ENCODE peak calls at places on chromosomes 5 and 9, in eight cellular contexts. H is iPS-NIHi11; P is NCI-H226; T is aorta; E is effector memory CD8-positive, alpha-beta T cell; Z is RWPE1; R is activated T-helper 1 cell treated with anti-CD3 and anti-CD28 coated beads, Interleukin-12 subunit alpha, Interleukin-12 subunit beta, Interleukin-2, Interleukin-4 antibody, amounts not matched to agents 30 ng/mL and 10 ng/mL and 1 ng/mL, durations not matched to agents 14 hours and 24 hours and 36 hours; F is HT-29. X is an unnamed sample.

GRCh38 chr5:150515446-150515845 is 7.5 kb downstream of the NDST1 start:
- DNase-seq in H (no peak), P (peak; percentile 90), T (no peak), E (no peak), Z (no peak), R (no peak), F (no peak), X (no peak)

GRCh38 chr5:180080670-180081280 is 9.2 kb upstream of the RNF130 start:
- DNase-seq in H (no peak), P (no peak), T (no peak), E (peak; percentile 20), Z (no peak), R (no peak), F (no peak), X (no peak)

GRCh38 chr5:155530046-155530445 is 516.5 kb downstream of the KIF4B start:
- DNase-seq in H (no peak), P (no peak), T (no peak), E (no peak), Z (peak; percentile 65), R (no peak), F (no peak), X (no peak)

GRCh38 chr5:34570721-34571379 is 85.3 kb upstream of the RAI14 start:
- DNase-seq in H (no peak), P (peak; percentile 73), T (no peak), E (no peak), Z (no peak), R (no peak), F (no peak), X (no peak)

GRCh38 chr5:100708625-100709171 is 173.5 kb downstream of the FAM174A start:
- DNase-seq in H (no peak), P (no peak), T (no peak), E (no peak), Z (no peak), R (no peak), F (no peak), X (no peak)

GRCh38 chr9:37963936-37964739 is 60.2 kb upstream of the SLC25A51 start:
- DNase-seq in H (no peak), P (peak; percentile 73), T (peak; percentile 90), E (no peak), Z (peak; percentile 66), R (no peak), F (peak; percentile 72), X (no peak)

GRCh38 chr5:146052780-146053179 is 52.6 kb downstream of the PLAC8L1 start:
- DNase-seq in H (peak; percentile 78), P (no peak), T (no peak), E (no peak), Z (peak; percentile 42), R (no peak), F (peak; percentile 38), X (no peak)

GRCh38 chr5:59042201-59042600 is 459.3 kb downstream of the RAB3C start:
- DNase-seq in H (no peak), P (peak; percentile 70), T (no peak), E (no peak), Z (peak; percentile 73), R (no peak), F (no peak), X (no peak)

GRCh38 chr9:86540999-86541398 is 186.8 kb upstream of the TUT7 start:
- DNase-seq in H (no peak), P (no peak), T (no peak), E (no peak), Z (no peak), R (no peak), F (no peak), X (no peak)

GRCh38 chr9:38067611-38067891 is 1.5 kb downstream of the SHB start:
- DNase-seq in H (no peak), P (no peak), T (peak; percentile 83), E (no peak), Z (no peak), R (no peak), F (no peak), X (no peak)

GRCh38 chr9:135218331-135219225 is 131.1 kb downstream of the OLFM1 start:
- DNase-seq in H (peak; percentile 64), P (no peak), T (peak; percentile 61), E (no peak), Z (no peak), R (no peak), F (no peak), X (no peak)

GRCh38 chr5:124700930-124701458 is 45.4 kb downstream of the ZNF608 start:
- DNase-seq in H (no peak), P (no peak), T (no peak), E (no peak), Z (no peak), R (no peak), F (no peak), X (no peak)

GRCh38 chr9:124133752-124134151 is 122.2 kb downstream of the LHX2 start:
- DNase-seq in H (peak; percentile 45), P (peak; percentile 42), T (no peak), E (no peak), Z (no peak), R (no peak), F (peak; percentile 62), X (no peak)

GRCh38 chr9:124219290-124219605 is 38.5 kb upstream of the NEK6 start:
- DNase-seq in H (no peak), P (no peak), T (no peak), E (no peak), Z (no peak), R (no peak), F (no peak), X (no peak)

GRCh38 chr9:134618163-134618822 is 23.3 kb upstream of the COL5A1 start:
- DNase-seq in H (no peak), P (no peak), T (peak; percentile 73), E (no peak), Z (no peak), R (no peak), F (no peak), X (no peak)

GRCh38 chr5:95908799-95909198 is 52.9 kb downstream of the ELL2 start:
- DNase-seq in H (no peak), P (no peak), T (no peak), E (no peak), Z (no peak), R (no peak), F (peak; percentile 44), X (no peak)

GRCh38 chr9:5492965-5493364 is 17.4 kb upstream of the PDCD1LG2 start:
- DNase-seq in H (no peak), P (peak; percentile 18), T (no peak), E (no peak), Z (no peak), R (no peak), F (no peak), X (no peak)

GRCh38 chr5:160297776-160298175 is 14.6 kb downstream of the CCNJL start:
- DNase-seq in H (no peak), P (no peak), T (no peak), E (no peak), Z (no peak), R (no peak), F (no peak), X (no peak)

GRCh38 chr9:114001794-114002261 is 76.3 kb downstream of the AMBP start:
- DNase-seq in H (no peak), P (no peak), T (peak; percentile 65), E (no peak), Z (no peak), R (no peak), F (no peak), X (no peak)

GRCh38 chr5:173984218-173984617 is 4.8 kb upstream of the C5orf47 start:
- DNase-seq in H (peak; percentile 51), P (no peak), T (no peak), E (no peak), Z (no peak), R (no peak), F (peak; percentile 50), X (no peak)

GRCh38 chr9:19946446-19947109 is 157.7 kb upstream of the SLC24A2 start:
- DNase-seq in H (no peak), P (no peak), T (no peak), E (no peak), Z (peak; percentile 38), R (no peak), F (peak; percentile 10), X (no peak)

GRCh38 chr5:78923622-78923970 is 61.5 kb downstream of the ARSB start:
- DNase-seq in H (no peak), P (no peak), T (no peak), E (no peak), Z (no peak), R (no peak), F (no peak), X (no peak)

GRCh38 chr5:172666251-172666650 is 25.2 kb downstream of the NEURL1B start:
- DNase-seq in H (peak; percentile 51), P (no peak), T (peak; percentile 68), E (no peak), Z (no peak), R (no peak), F (peak; percentile 48), X (no peak)

GRCh38 chr5:137730331-137730730 is 5.6 kb downstream of the KLHL3 start:
- DNase-seq in H (no peak), P (no peak), T (no peak), E (no peak), Z (peak; percentile 66), R (no peak), F (no peak), X (no peak)

GRCh38 chr5:115472601-115473000 is 72.0 kb downstream of the FEM1C start:
- DNase-seq in H (no peak), P (no peak), T (no peak), E (no peak), Z (no peak), R (no peak), F (no peak), X (no peak)